ENCODE peak calls at places on chromosome 2, in six cellular contexts. I is AG10803; P is activated T-helper 1 cell treated with Interleukin-2 at 50 U/mL for 16 hours; E is aorta; Z is H9; X is stimulated activated CD4-positive, alpha-beta T cell treated with anti-CD3 and anti-CD28 coated beads, Interleukin-12 subunit alpha, Interleukin-12 subunit beta, amount 100 ng/mL, for 48 hours. W is an unnamed sample.

GRCh38 chr2:42504364-42505230 is 10.8 kb upstream of the KCNG3 start:
- DNase-seq in I (no peak), P (no peak), E (no peak), Z (no peak), X (no peak), W (no peak)

GRCh38 chr2:949894-950626 is 589 bp upstream of the SNTG2 start:
- DNase-seq in I (no peak), P (no peak), E (no peak), Z (peak; percentile 61), X (no peak), W (peak; percentile 65)

GRCh38 chr2:102618452-102619413 is 620 bp upstream of the SLC9A2 start:
- DNase-seq in I (no peak), P (no peak), E (peak; percentile 46), Z (peak; percentile 45), X (peak; percentile 26), W (no peak)

GRCh38 chr2:109615637-109616144 is 1.5 kb downstream of the SOWAHC start:
- DNase-seq in I (no peak), P (no peak), E (no peak), Z (peak; percentile 53), X (no peak), W (peak; percentile 19)

GRCh38 chr2:172088245-172089004 is 3.1 kb downstream of the DLX1 start:
- DNase-seq in I (no peak), P (no peak), E (no peak), Z (peak; percentile 49), X (no peak), W (no peak)

GRCh38 chr2:66573866-66574265 is 138.9 kb downstream of the MEIS1 start:
- DNase-seq in I (no peak), P (no peak), E (no peak), Z (peak; percentile 62), X (no peak), W (peak; percentile 61)

GRCh38 chr2:24365051-24365450 is 4.7 kb upstream of the ITSN2 start:
- DNase-seq in I (peak; percentile 12), P (no peak), E (peak; percentile 94), Z (no peak), X (no peak), W (peak; percentile 22)

GRCh38 chr2:240572141-240573031 is 4.1 kb downstream of the RNPEPL1 start:
- DNase-seq in I (no peak), P (no peak), E (peak; percentile 42), Z (no peak), X (no peak), W (no peak)

GRCh38 chr2:71609029-71609428 is 155.7 kb downstream of the DYSF start:
- DNase-seq in I (no peak), P (no peak), E (no peak), Z (peak; percentile 14), X (no peak), W (no peak)